ENCODE peak calls at places on chromosome 21, in seven cellular contexts. Z is Calu3, J is HuH-7, F is NCI-H2081, T is Kasumi-1, W is cardiac fibroblast, N is RPMI7951. K is an unnamed sample.

GRCh38 chr21:46196733-46197132 is 12.5 kb upstream of the SPATC1L start:
- DNase-seq in F (no peak), N (no peak), T (no peak), J (no peak), Z (no peak), W (no peak), K (no peak)

GRCh38 chr21:46553993-46554392 is 50.9 kb downstream of the S100B start:
- DNase-seq in N (no peak), Z (no peak), J (no peak), F (no peak), T (no peak), W (no peak), K (no peak)

GRCh38 chr21:44298301-44298700 is 1.6 kb upstream of the PFKL start:
- DNase-seq in Z (no peak), F (no peak), J (no peak), W (peak), N (no peak), T (no peak), K (no peak)

GRCh38 chr21:30831194-30831765 is 1.7 kb upstream of the KRTAP7-1 start:
- DNase-seq in N (peak), Z (no peak), T (peak), J (no peak), F (peak), W (peak), K (peak)

GRCh38 chr21:15731243-15731613 is 1.4 kb downstream of the USP25 start:
- DNase-seq in F (no peak), J (no peak), Z (no peak), N (peak), W (no peak), T (no peak), K (no peak)

GRCh38 chr21:36160850-36161178 is 4.2 kb downstream of the DOP1B start:
- DNase-seq in J (no peak), N (no peak), F (no peak), W (no peak), T (no peak), Z (no peak), K (no peak)

GRCh38 chr21:16708431-16708830 is 804.4 kb upstream of the CXADR start:
- DNase-seq in T (no peak), N (peak), Z (no peak), J (no peak), W (peak), F (no peak), K (no peak)

GRCh38 chr21:42609806-42610205 is 43.6 kb upstream of the PDE9A start:
- DNase-seq in F (no peak), T (no peak), N (no peak), Z (no peak), W (no peak), J (no peak), K (no peak)

GRCh38 chr21:34202553-34203332 is 129.4 kb downstream of the MRPS6 start:
- DNase-seq in F (no peak), W (no peak), Z (no peak), J (no peak), N (no peak), T (peak), K (peak)

GRCh38 chr21:42248783-42249597 is 30.1 kb downstream of the ABCG1 start:
- DNase-seq in T (no peak), W (no peak), F (no peak), J (no peak), Z (no peak), N (no peak), K (no peak)

GRCh38 chr21:46661627-46662366 is 26.3 kb downstream of the PRMT2 start:
- DNase-seq in J (no peak), N (no peak), T (no peak), Z (no peak), W (no peak), F (no peak), K (no peak)

GRCh38 chr21:42388740-42389448 is 7.0 kb downstream of the TMPRSS3 start:
- DNase-seq in F (no peak), W (no peak), T (no peak), Z (peak), N (no peak), J (no peak), K (no peak)

GRCh38 chr21:37532868-37533780 is 166.6 kb downstream of the DYRK1A start:
- DNase-seq in Z (peak), N (peak), T (no peak), J (no peak), W (peak), F (no peak), K (peak)

GRCh38 chr21:31410763-31411278 is 66.8 kb upstream of the TIAM1 start:
- DNase-seq in W (no peak), N (no peak), F (no peak), Z (no peak), J (no peak), T (no peak), K (no peak)

GRCh38 chr21:41752231-41752681 is 14.6 kb downstream of the RIPK4 start:
- DNase-seq in J (no peak), T (no peak), N (peak), Z (no peak), W (peak), F (no peak), K (no peak)

GRCh38 chr21:16969636-16970035 is 543.2 kb upstream of the CXADR start:
- DNase-seq in N (no peak), J (no peak), F (no peak), Z (no peak), W (no peak), T (no peak), K (no peak)

GRCh38 chr21:25396135-25396711 is 211.1 kb downstream of the MRPL39 start:
- DNase-seq in Z (no peak), J (no peak), T (no peak), F (no peak), N (no peak), W (no peak), K (no peak)

GRCh38 chr21:29771491-29772066 is 168.2 kb downstream of the GRIK1 start:
- DNase-seq in Z (no peak), T (no peak), J (no peak), F (no peak), W (no peak), N (no peak), K (no peak)

GRCh38 chr21:25903599-25903998 is 168.8 kb downstream of the GABPA start:
- DNase-seq in F (no peak), W (no peak), T (no peak), Z (no peak), J (no peak), N (peak), K (no peak)

GRCh38 chr21:46067505-46068201 is 30.3 kb upstream of the COL6A2 start:
- DNase-seq in F (no peak), N (no peak), W (no peak), T (no peak), Z (no peak), J (no peak), K (no peak)

GRCh38 chr21:38802050-38803026 is 3.4 kb upstream of the ETS2 start:
- DNase-seq in W (no peak), Z (no peak), T (no peak), N (no peak), J (no peak), F (no peak), K (no peak)

K was measured in HCT116.